ENCODE peak calls at places on chromosome 11, in five cellular contexts. One of them, this sample, is unnamed.

GRCh38 chr11:59560290-59560701 is 49.0 kb downstream of the OR4D9 start:
- DNase-seq in CD8-positive, alpha-beta memory T cell: peak
- DNase-seq in PC-9: peak
- DNase-seq in amygdala: peak
- DNase-seq in T-cell: peak
- DNase-seq in this sample: no peak

GRCh38 chr11:114183041-114183511 is 113.1 kb upstream of the NNMT start:
- DNase-seq in CD8-positive, alpha-beta memory T cell: peak
- DNase-seq in PC-9: no peak
- DNase-seq in amygdala: no peak
- DNase-seq in T-cell: peak
- DNase-seq in this sample: no peak

GRCh38 chr11:6650980-6651379 is 4.6 kb downstream of the DCHS1 start:
- DNase-seq in CD8-positive, alpha-beta memory T cell: no peak
- DNase-seq in PC-9: no peak
- DNase-seq in amygdala: no peak
- DNase-seq in T-cell: no peak
- DNase-seq in this sample: no peak

GRCh38 chr11:86588566-86589090 is 83.8 kb downstream of the ME3 start:
- DNase-seq in CD8-positive, alpha-beta memory T cell: no peak
- DNase-seq in PC-9: peak
- DNase-seq in amygdala: no peak
- DNase-seq in T-cell: no peak
- DNase-seq in this sample: no peak

GRCh38 chr11:64643258-64643881 is 52.4 kb downstream of the SLC22A12 start:
- DNase-seq in CD8-positive, alpha-beta memory T cell: no peak
- DNase-seq in PC-9: no peak
- DNase-seq in amygdala: peak
- DNase-seq in T-cell: no peak
- DNase-seq in this sample: no peak

GRCh38 chr11:7436657-7437056 is 48.6 kb upstream of the OLFML1 start:
- DNase-seq in CD8-positive, alpha-beta memory T cell: peak
- DNase-seq in PC-9: no peak
- DNase-seq in amygdala: no peak
- DNase-seq in T-cell: peak
- DNase-seq in this sample: no peak

GRCh38 chr11:68031136-68031459 is 617 bp downstream of the NDUFS8 start:
- DNase-seq in CD8-positive, alpha-beta memory T cell: no peak
- DNase-seq in PC-9: no peak
- DNase-seq in amygdala: no peak
- DNase-seq in T-cell: no peak
- DNase-seq in this sample: no peak

GRCh38 chr11:35629914-35630313 is 11.7 kb downstream of the FJX1 start:
- DNase-seq in CD8-positive, alpha-beta memory T cell: no peak
- DNase-seq in PC-9: peak
- DNase-seq in amygdala: no peak
- DNase-seq in T-cell: no peak
- DNase-seq in this sample: peak

GRCh38 chr11:12599408-12600143 is 74.6 kb upstream of the TEAD1 start:
- DNase-seq in CD8-positive, alpha-beta memory T cell: peak
- DNase-seq in PC-9: no peak
- DNase-seq in amygdala: no peak
- DNase-seq in T-cell: peak
- DNase-seq in this sample: no peak

GRCh38 chr11:115051938-115052590 is 373.7 kb downstream of the NXPE2 start:
- DNase-seq in CD8-positive, alpha-beta memory T cell: no peak
- DNase-seq in PC-9: no peak
- DNase-seq in amygdala: no peak
- DNase-seq in T-cell: no peak
- DNase-seq in this sample: no peak

GRCh38 chr11:23932485-23932898 is 564.4 kb upstream of the LUZP2 start:
- DNase-seq in CD8-positive, alpha-beta memory T cell: no peak
- DNase-seq in PC-9: no peak
- DNase-seq in amygdala: no peak
- DNase-seq in T-cell: no peak
- DNase-seq in this sample: no peak

GRCh38 chr11:10699072-10699471 is 5.5 kb upstream of the IRAG1 start:
- DNase-seq in CD8-positive, alpha-beta memory T cell: no peak
- DNase-seq in PC-9: no peak
- DNase-seq in amygdala: no peak
- DNase-seq in T-cell: no peak
- DNase-seq in this sample: no peak

GRCh38 chr11:3153291-3153861 is 11.7 kb downstream of the OSBPL5 start:
- DNase-seq in CD8-positive, alpha-beta memory T cell: no peak
- DNase-seq in PC-9: no peak
- DNase-seq in amygdala: no peak
- DNase-seq in T-cell: no peak
- DNase-seq in this sample: no peak

GRCh38 chr11:69300124-69301032 is 6.4 kb downstream of the MYEOV start:
- DNase-seq in CD8-positive, alpha-beta memory T cell: no peak
- DNase-seq in PC-9: peak
- DNase-seq in amygdala: no peak
- DNase-seq in T-cell: no peak
- DNase-seq in this sample: no peak

GRCh38 chr11:73961321-73961720 is 10.5 kb downstream of the DNAJB13 start:
- DNase-seq in CD8-positive, alpha-beta memory T cell: no peak
- DNase-seq in PC-9: peak
- DNase-seq in amygdala: no peak
- DNase-seq in T-cell: no peak
- DNase-seq in this sample: no peak

GRCh38 chr11:126968915-126969314 is 31.7 kb downstream of the KIRREL3 start:
- DNase-seq in CD8-positive, alpha-beta memory T cell: no peak
- DNase-seq in PC-9: no peak
- DNase-seq in amygdala: no peak
- DNase-seq in T-cell: no peak
- DNase-seq in this sample: no peak

GRCh38 chr11:80815752-80816453 is 1375.1 kb upstream of the TENM4 start:
- DNase-seq in CD8-positive, alpha-beta memory T cell: no peak
- DNase-seq in PC-9: no peak
- DNase-seq in amygdala: no peak
- DNase-seq in T-cell: no peak
- DNase-seq in this sample: no peak

GRCh38 chr11:791658-792534 is 2.0 kb upstream of the CEND1 start:
- DNase-seq in CD8-positive, alpha-beta memory T cell: no peak
- DNase-seq in PC-9: no peak
- DNase-seq in amygdala: no peak
- DNase-seq in T-cell: no peak
- DNase-seq in this sample: no peak

GRCh38 chr11:720642-721346 is 14.8 kb downstream of the EPS8L2 start:
- DNase-seq in CD8-positive, alpha-beta memory T cell: no peak
- DNase-seq in PC-9: no peak
- DNase-seq in amygdala: peak
- DNase-seq in T-cell: no peak
- DNase-seq in this sample: no peak